ENCODE peak calls at places on chromosomes 11 and 22, in four cellular contexts. One of them, this sample, is unnamed.

GRCh38 chr22:50202130-50202671 is 1.4 kb downstream of the SELENOO start:
- DNase-seq in H1: no peak
- DNase-seq in GM12878: no peak
- DNase-seq in K562: no peak
- DNase-seq in this sample: no peak

GRCh38 chr11:3822312-3822711 is 14.0 kb downstream of the PGAP2 start:
- DNase-seq in H1: no peak
- DNase-seq in GM12878: no peak
- DNase-seq in K562: no peak
- DNase-seq in this sample: no peak

GRCh38 chr11:12556788-12557384 is 117.3 kb upstream of the TEAD1 start:
- DNase-seq in K562: no peak
- DNase-seq in H1: peak; percentile 49
- DNase-seq in GM12878: no peak
- DNase-seq in this sample: peak; percentile 39

GRCh38 chr22:40335358-40335757 is 10.9 kb upstream of the ADSL start:
- DNase-seq in K562: no peak
- DNase-seq in H1: no peak
- DNase-seq in GM12878: no peak
- DNase-seq in this sample: no peak

GRCh38 chr11:119518746-119519382 is 95.9 kb upstream of the THY1 start:
- DNase-seq in GM12878: no peak
- DNase-seq in H1: peak; percentile 25
- DNase-seq in K562: peak; percentile 60
- DNase-seq in this sample: no peak

GRCh38 chr22:19855504-19856409 is 1.1 kb upstream of the GNB1L start:
- DNase-seq in H1: no peak
- DNase-seq in K562: peak; percentile 98
- DNase-seq in GM12878: peak; percentile 35
- DNase-seq in this sample: peak; percentile 95

GRCh38 chr11:128734439-128735224 is 40.8 kb downstream of the FLI1 start:
- DNase-seq in GM12878: no peak
- DNase-seq in K562: no peak
- DNase-seq in H1: no peak
- DNase-seq in this sample: no peak

GRCh38 chr22:49011769-49012598 is 815.7 kb downstream of the BRD1 start:
- DNase-seq in GM12878: no peak
- DNase-seq in H1: no peak
- DNase-seq in K562: no peak
- DNase-seq in this sample: no peak

GRCh38 chr11:27718853-27719574 is 18.8 kb upstream of the BDNF start:
- DNase-seq in H1: no peak
- DNase-seq in GM12878: no peak
- DNase-seq in K562: no peak
- DNase-seq in this sample: no peak

GRCh38 chr11:64851831-64852337 is 7.4 kb upstream of the CDC42BPG start:
- DNase-seq in K562: no peak
- DNase-seq in H1: no peak
- DNase-seq in GM12878: no peak
- DNase-seq in this sample: no peak

GRCh38 chr11:44043157-44043556 is 4.6 kb upstream of the ACCSL start:
- DNase-seq in GM12878: no peak
- DNase-seq in K562: no peak
- DNase-seq in H1: no peak
- DNase-seq in this sample: no peak

GRCh38 chr11:114606003-114606801 is 10.6 kb upstream of the NXPE4 start:
- DNase-seq in GM12878: no peak
- DNase-seq in H1: no peak
- DNase-seq in K562: no peak
- DNase-seq in this sample: no peak

GRCh38 chr11:74822187-74822586 is 73.5 kb downstream of the RNF169 start:
- DNase-seq in H1: no peak
- DNase-seq in GM12878: no peak
- DNase-seq in K562: no peak
- DNase-seq in this sample: no peak

GRCh38 chr11:115085461-115086220 is 407.3 kb downstream of the NXPE2 start:
- DNase-seq in K562: no peak
- DNase-seq in GM12878: no peak
- DNase-seq in H1: no peak
- DNase-seq in this sample: no peak

GRCh38 chr11:84260862-84261261 is 974.7 kb upstream of the CCDC90B start:
- DNase-seq in K562: no peak
- DNase-seq in GM12878: no peak
- DNase-seq in H1: no peak
- DNase-seq in this sample: no peak

GRCh38 chr22:17368144-17368726 is 1.0 kb upstream of the CECR2 start:
- DNase-seq in K562: no peak
- DNase-seq in GM12878: no peak
- DNase-seq in H1: no peak
- DNase-seq in this sample: no peak

GRCh38 chr11:82557274-82557673 is 176.4 kb downstream of the FAM181B start:
- DNase-seq in GM12878: peak; percentile 23
- DNase-seq in K562: no peak
- DNase-seq in H1: no peak
- DNase-seq in this sample: no peak

GRCh38 chr11:4809246-4809645 is 5.1 kb upstream of the OR52R1 start:
- DNase-seq in K562: no peak
- DNase-seq in GM12878: no peak
- DNase-seq in H1: no peak
- DNase-seq in this sample: no peak

GRCh38 chr11:71215372-71215965 is 36.9 kb downstream of the SHANK2 start:
- DNase-seq in K562: no peak
- DNase-seq in H1: no peak
- DNase-seq in GM12878: no peak
- DNase-seq in this sample: no peak

GRCh38 chr22:20438678-20439492 is 1.3 kb upstream of the SCARF2 start:
- DNase-seq in H1: no peak
- DNase-seq in K562: peak; percentile 59
- DNase-seq in GM12878: no peak
- DNase-seq in this sample: peak; percentile 37

GRCh38 chr22:49547751-49548239 is 279.9 kb downstream of the BRD1 start:
- DNase-seq in K562: no peak
- DNase-seq in H1: no peak
- DNase-seq in GM12878: no peak
- DNase-seq in this sample: no peak

GRCh38 chr11:46382644-46383403 is 1.4 kb downstream of the MDK start:
- DNase-seq in H1: no peak
- DNase-seq in GM12878: no peak
- DNase-seq in K562: peak; percentile 73
- DNase-seq in this sample: peak; percentile 57

GRCh38 chr11:128251140-128251539 is 336.2 kb downstream of the ETS1 start:
- DNase-seq in K562: no peak
- DNase-seq in GM12878: no peak
- DNase-seq in H1: no peak
- DNase-seq in this sample: no peak

GRCh38 chr11:37688461-37688860 is 1090.4 kb upstream of the RAG2 start:
- DNase-seq in K562: no peak
- DNase-seq in H1: no peak
- DNase-seq in GM12878: no peak
- DNase-seq in this sample: no peak

GRCh38 chr11:130431337-130431773 is 2.9 kb upstream of the ADAMTS8 start:
- DNase-seq in K562: peak; percentile 74
- DNase-seq in H1: peak; percentile 77
- DNase-seq in GM12878: no peak
- DNase-seq in this sample: peak; percentile 55

GRCh38 chr11:64967376-64967775 is 4.5 kb downstream of the MAJIN start:
- DNase-seq in GM12878: no peak
- DNase-seq in H1: no peak
- DNase-seq in K562: no peak
- DNase-seq in this sample: no peak

GRCh38 chr22:41915035-41915782 is at the start of gene SHISA8:
- DNase-seq in GM12878: no peak
- DNase-seq in H1: no peak
- DNase-seq in K562: peak; percentile 61
- DNase-seq in this sample: no peak

GRCh38 chr22:28992565-28993326 is 68.9 kb downstream of the C22orf31 start:
- DNase-seq in H1: no peak
- DNase-seq in K562: no peak
- DNase-seq in GM12878: no peak
- DNase-seq in this sample: no peak

GRCh38 chr22:20588092-20588842 is 80.9 kb downstream of the MED15 start:
- DNase-seq in K562: peak; percentile 52
- DNase-seq in H1: no peak
- DNase-seq in GM12878: no peak
- DNase-seq in this sample: no peak

GRCh38 chr11:46390331-46391171 is 1.0 kb downstream of the CHRM4 start:
- DNase-seq in K562: no peak
- DNase-seq in H1: no peak
- DNase-seq in GM12878: no peak
- DNase-seq in this sample: no peak

GRCh38 chr11:117856252-117856651 is 20.2 kb downstream of the FXYD6 start:
- DNase-seq in H1: no peak
- DNase-seq in K562: no peak
- DNase-seq in GM12878: no peak
- DNase-seq in this sample: no peak
- TF ChIP-seq HDAC6 in H1: no peak
- TF ChIP-seq HDAC6 in K562: no peak
- TF ChIP-seq HDAC6 in GM12878: no peak
- TF ChIP-seq HDAC6 in this sample: no peak

DNA sequence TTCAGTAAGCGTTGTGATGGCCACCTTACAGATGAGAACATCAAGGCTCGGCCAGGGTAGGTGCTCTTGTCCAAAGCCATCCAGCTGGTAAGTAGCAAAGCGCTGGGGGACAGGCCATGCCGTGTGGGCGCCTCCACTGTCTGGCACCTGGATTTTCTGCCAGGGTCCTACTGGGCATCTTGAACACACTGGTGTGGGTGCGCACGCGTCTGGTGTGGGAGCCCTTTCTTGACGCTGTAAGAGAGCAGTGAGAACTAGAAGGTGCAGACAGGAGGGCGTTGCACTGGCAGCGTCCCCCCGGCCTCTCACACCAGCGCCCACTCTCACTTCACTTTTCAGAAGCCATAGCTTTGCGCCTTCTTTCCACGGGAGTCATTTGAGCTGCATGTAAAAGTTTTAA is 296.6 kb downstream of the TBC1D22A start:
- DNase-seq in K562: no peak
- DNase-seq in H1: no peak
- DNase-seq in GM12878: no peak
- DNase-seq in this sample: no peak
- H4K20me1 ChIP-seq in K562: no peaks in the 10 kb centered on the region
- H4K20me1 ChIP-seq in H1: peaks cover 2% of the 10 kb centered on the region
- H4K20me1 ChIP-seq in GM12878: no peaks in the 10 kb centered on the region
- H4K20me1 ChIP-seq in this sample: no peaks in the 10 kb centered on the region

GRCh38 chr11:875769-876301 is 33.2 kb downstream of the TSPAN4 start:
- DNase-seq in H1: no peak
- DNase-seq in GM12878: no peak
- DNase-seq in K562: peak; percentile 92
- DNase-seq in this sample: no peak
- H3K27ac ChIP-seq in H1: no peak overlapping the region
- H3K27ac ChIP-seq in GM12878: no peak overlapping the region
- H3K27ac ChIP-seq in K562: peak overlapping the region; percentile 37
- H3K27ac ChIP-seq in this sample: no peak overlapping the region

GRCh38 chr11:61442616-61443015 is 12.7 kb downstream of the SDHAF2 start:
- DNase-seq in K562: no peak
- DNase-seq in GM12878: no peak
- DNase-seq in H1: no peak
- DNase-seq in this sample: no peak
- TF ChIP-seq HDAC6 in K562: no peak
- TF ChIP-seq HDAC6 in GM12878: no peak
- TF ChIP-seq HDAC6 in H1: no peak
- TF ChIP-seq HDAC6 in this sample: no peak

DNA sequence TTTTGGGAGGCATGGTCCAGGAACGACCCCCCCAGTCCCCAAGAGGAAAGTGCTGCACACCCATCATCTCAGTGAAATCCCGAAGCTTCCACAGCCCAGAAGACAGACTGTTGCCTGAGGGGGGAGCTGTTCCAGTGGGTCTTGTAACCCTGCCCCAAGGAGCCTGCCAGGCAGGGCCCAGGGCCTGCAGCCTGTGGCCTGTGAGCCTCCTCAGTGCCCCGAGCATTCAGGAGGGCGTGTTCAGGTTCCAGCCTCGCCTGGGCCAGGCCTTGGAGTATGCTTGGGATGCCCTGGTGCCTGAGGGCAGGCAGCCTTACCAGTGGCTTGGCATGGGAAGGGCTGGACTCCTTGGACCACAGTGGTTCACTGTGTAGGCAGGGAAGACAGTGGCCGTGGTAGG is 18.0 kb upstream of the CABP2 start:
- DNase-seq in GM12878: no peak
- DNase-seq in H1: no peak
- DNase-seq in K562: no peak
- DNase-seq in this sample: no peak
- H4K20me1 ChIP-seq in GM12878: no peaks in the 10 kb centered on the region
- H4K20me1 ChIP-seq in H1: no peaks in the 10 kb centered on the region
- H4K20me1 ChIP-seq in K562: no peaks in the 10 kb centered on the region
- H4K20me1 ChIP-seq in this sample: no peaks in the 10 kb centered on the region

GRCh38 chr11:86790867-86791849 is 9.2 kb upstream of the PRSS23 start:
- DNase-seq in K562: no peak
- DNase-seq in GM12878: no peak
- DNase-seq in H1: no peak
- DNase-seq in this sample: no peak
- H3K27ac ChIP-seq in K562: no peak overlapping the region
- H3K27ac ChIP-seq in GM12878: no peak overlapping the region
- H3K27ac ChIP-seq in H1: no peak overlapping the region
- H3K27ac ChIP-seq in this sample: no peak overlapping the region

GRCh38 chr22:38137876-38138687 is 27.6 kb upstream of the BAIAP2L2 start:
- DNase-seq in GM12878: no peak
- DNase-seq in H1: no peak
- DNase-seq in K562: no peak
- DNase-seq in this sample: no peak
- TF ChIP-seq HDAC6 in GM12878: no peak
- TF ChIP-seq HDAC6 in H1: no peak
- TF ChIP-seq HDAC6 in K562: no peak
- TF ChIP-seq HDAC6 in this sample: no peak

DNA sequence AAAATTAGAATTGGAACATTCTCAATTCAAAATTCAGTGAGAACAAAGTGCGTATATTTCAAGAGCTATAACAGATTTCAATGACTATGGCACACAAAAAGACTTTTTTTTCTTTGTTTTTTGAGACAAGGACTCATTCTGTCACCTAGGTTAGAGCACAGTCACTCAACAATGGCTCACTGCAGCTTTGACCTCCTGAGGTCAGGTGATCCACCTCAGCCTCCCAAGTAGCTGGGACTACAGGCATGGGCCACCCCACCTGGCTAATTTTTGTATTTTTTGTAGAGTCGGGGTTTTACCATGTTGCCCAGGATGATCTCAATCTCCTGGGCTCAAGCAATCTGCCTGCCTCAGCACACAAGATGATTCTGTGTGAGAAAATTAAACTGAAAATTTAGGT is 51.5 kb downstream of the PIK3C2A start:
- DNase-seq in K562: peak; percentile 10
- DNase-seq in GM12878: no peak
- DNase-seq in H1: no peak
- DNase-seq in this sample: no peak
- H4K20me1 ChIP-seq in K562: peaks cover 3% of the 10 kb centered on the region
- H4K20me1 ChIP-seq in GM12878: no peaks in the 10 kb centered on the region
- H4K20me1 ChIP-seq in H1: peaks cover 2% of the 10 kb centered on the region
- H4K20me1 ChIP-seq in this sample: peaks cover 12% of the 10 kb centered on the region

GRCh38 chr22:44438481-44439131 is 59.4 kb downstream of the RTL6 start:
- DNase-seq in K562: no peak
- DNase-seq in H1: no peak
- DNase-seq in GM12878: no peak
- DNase-seq in this sample: no peak
- H3K27ac ChIP-seq in K562: no peak overlapping the region
- H3K27ac ChIP-seq in H1: no peak overlapping the region
- H3K27ac ChIP-seq in GM12878: no peak overlapping the region
- H3K27ac ChIP-seq in this sample: no peak overlapping the region